ENCODE peak calls at places on chromosomes 1 and 21, in ten cellular contexts. X is DMS153; T is activated gamma-delta T cell treated with Interleukin-2 at 50 U/mL for 16 hours; M is CD4-positive, alpha-beta memory T cell; V is AG20443; Q is endothelial cell of umbilical vein; Z is stromal cell of bone marrow; C is KG1; Y is GM18507; H is lower leg skin. F is an unnamed sample.

GRCh38 chr1:211305044-211305443 is 21.6 kb upstream of the TRAF5 start:
- DNase-seq in X (no peak), T (no peak), M (no peak), V (peak), Q (no peak), Z (peak), C (no peak), Y (no peak), H (no peak), F (peak)

GRCh38 chr1:157773723-157774350 is 3.1 kb downstream of the FCRL2 start:
- DNase-seq in X (no peak), T (peak), M (peak), V (no peak), Q (no peak), Z (no peak), C (no peak), Y (no peak), H (no peak), F (no peak)

GRCh38 chr1:229430761-229431269 is 3.1 kb downstream of the ACTA1 start:
- DNase-seq in X (no peak), T (peak), M (peak), V (peak), Q (peak), Z (peak), C (no peak), Y (no peak), H (no peak), F (peak)

GRCh38 chr1:19066248-19066873 is 109.9 kb upstream of the IFFO2 start:
- DNase-seq in X (no peak), T (no peak), M (no peak), V (no peak), Q (no peak), Z (no peak), C (no peak), Y (no peak), H (no peak), F (no peak)

GRCh38 chr1:204513117-204513716 is 3.0 kb upstream of the MDM4 start:
- DNase-seq in X (no peak), T (peak), M (peak), V (no peak), Q (no peak), Z (no peak), C (peak), Y (no peak), H (no peak), F (no peak)

GRCh38 chr21:34021726-34022125 is 51.7 kb upstream of the MRPS6 start:
- DNase-seq in X (no peak), T (no peak), M (no peak), V (no peak), Q (no peak), Z (no peak), C (no peak), Y (no peak), H (no peak), F (no peak)

GRCh38 chr21:35529141-35529863 is 480.2 kb upstream of the RUNX1 start:
- DNase-seq in X (no peak), T (no peak), M (peak), V (peak), Q (no peak), Z (peak), C (no peak), Y (peak), H (no peak), F (no peak)

GRCh38 chr1:34113362-34113761 is 51.7 kb downstream of the CSMD2 start:
- DNase-seq in X (peak), T (no peak), M (no peak), V (no peak), Q (no peak), Z (no peak), C (no peak), Y (no peak), H (no peak), F (no peak)

GRCh38 chr1:25427696-25428095 is 3.0 kb upstream of the MACO1 start:
- DNase-seq in X (no peak), T (no peak), M (no peak), V (no peak), Q (no peak), Z (no peak), C (no peak), Y (no peak), H (no peak), F (no peak)

GRCh38 chr1:111733183-111733995 is 5.8 kb downstream of the INKA2 start:
- DNase-seq in X (no peak), T (no peak), M (no peak), V (peak), Q (peak), Z (peak), C (no peak), Y (no peak), H (peak), F (no peak)

GRCh38 chr1:74505133-74505532 is 7.3 kb downstream of the LRRC53 start:
- DNase-seq in X (peak), T (no peak), M (no peak), V (no peak), Q (no peak), Z (no peak), C (no peak), Y (no peak), H (no peak), F (no peak)

GRCh38 chr1:98323906-98324358 is 337.6 kb upstream of the SNX7 start:
- DNase-seq in X (no peak), T (peak), M (peak), V (peak), Q (peak), Z (peak), C (no peak), Y (no peak), H (no peak), F (no peak)

GRCh38 chr1:15218287-15219279 is 28.4 kb upstream of the FHAD1 start:
- DNase-seq in X (no peak), T (no peak), M (no peak), V (no peak), Q (peak), Z (peak), C (no peak), Y (no peak), H (no peak), F (no peak)

GRCh38 chr1:234694661-234695060 is 84.7 kb upstream of the IRF2BP2 start:
- DNase-seq in X (no peak), T (no peak), M (no peak), V (no peak), Q (no peak), Z (no peak), C (no peak), Y (no peak), H (no peak), F (no peak)

GRCh38 chr1:3930282-3930681 is 30.2 kb upstream of the C1orf174 start:
- DNase-seq in X (no peak), T (no peak), M (no peak), V (no peak), Q (no peak), Z (no peak), C (no peak), Y (no peak), H (no peak), F (no peak)

GRCh38 chr1:160951443-160952128 is 3.0 kb downstream of the ITLN2 start:
- DNase-seq in X (peak), T (peak), M (peak), V (peak), Q (peak), Z (peak), C (peak), Y (peak), H (peak), F (peak)

GRCh38 chr1:94093996-94094395 is 27.0 kb downstream of the ABCA4 start:
- DNase-seq in X (no peak), T (no peak), M (no peak), V (no peak), Q (no peak), Z (no peak), C (no peak), Y (no peak), H (no peak), F (no peak)

GRCh38 chr1:61782771-61783170 is 40.5 kb downstream of the PATJ start:
- DNase-seq in X (no peak), T (peak), M (peak), V (no peak), Q (no peak), Z (no peak), C (no peak), Y (peak), H (no peak), F (peak)